ENCODE peak calls at places on chromosome 17, in four cellular contexts. S is HepG2, I is HCT116, N is K562. K is an unnamed sample. For H3K4me1, the result is how much of the 10 kb centered on the place peaks cover.

GRCh38 chr17:61514491-61514890 is 62.3 kb downstream of the TBX4 start:
- DNase-seq in I (no peak), N (no peak), S (no peak), K (no peak)

GRCh38 chr17:57372156-57372555 is 115.8 kb downstream of the MSI2 start:
- DNase-seq in I (peak), N (no peak), S (peak), K (no peak)

GRCh38 chr17:57636985-57637667 is 108.0 kb downstream of the CCDC182 start:
- DNase-seq in S (no peak), N (no peak), I (no peak), K (no peak)

GRCh38 chr17:4248504-4249277 is 15.1 kb downstream of the ANKFY1 start:
- DNase-seq in N (no peak), S (no peak), I (no peak), K (no peak)

GRCh38 chr17:39631403-39631802 is 4.7 kb downstream of the PPP1R1B start:
- DNase-seq in N (no peak), I (no peak), S (no peak), K (no peak)

GRCh38 chr17:5526821-5527598 is 40.6 kb downstream of the MIS12 start:
- DNase-seq in N (peak), I (peak), S (peak), K (peak)

GRCh38 chr17:70563301-70563820 is 394.0 kb downstream of the KCNJ2 start:
- DNase-seq in I (no peak), S (no peak), N (no peak), K (no peak)

GRCh38 chr17:21183468-21183867 is 30.5 kb downstream of the TMEM11 start:
- DNase-seq in S (peak), N (no peak), I (no peak), K (no peak)

GRCh38 chr17:43338886-43339516 is 59.8 kb upstream of the ARL4D start:
- DNase-seq in S (peak), N (no peak), I (no peak), K (no peak)

GRCh38 chr17:19646788-19647696 is 1.5 kb upstream of the ALDH3A2 start:
- DNase-seq in I (peak), N (no peak), S (peak), K (no peak)

GRCh38 chr17:6475411-6475810 is 31.2 kb downstream of the PIMREG start:
- DNase-seq in N (no peak), I (no peak), S (no peak), K (no peak)

GRCh38 chr17:43651621-43652480 is 9.9 kb downstream of the MEOX1 start:
- DNase-seq in S (no peak), N (no peak), I (no peak), K (no peak)

GRCh38 chr17:61638087-61638486 is 47.1 kb upstream of the NACA2 start:
- DNase-seq in I (no peak), N (no peak), S (no peak), K (no peak)

GRCh38 chr17:5034651-5035050 is 575 bp downstream of the SLC52A1 start:
- DNase-seq in S (no peak), N (no peak), I (no peak), K (no peak)

GRCh38 chr17:61294777-61295176 is 104.9 kb upstream of the TBX2 start:
- DNase-seq in I (peak), S (no peak), N (no peak), K (no peak)

DNA sequence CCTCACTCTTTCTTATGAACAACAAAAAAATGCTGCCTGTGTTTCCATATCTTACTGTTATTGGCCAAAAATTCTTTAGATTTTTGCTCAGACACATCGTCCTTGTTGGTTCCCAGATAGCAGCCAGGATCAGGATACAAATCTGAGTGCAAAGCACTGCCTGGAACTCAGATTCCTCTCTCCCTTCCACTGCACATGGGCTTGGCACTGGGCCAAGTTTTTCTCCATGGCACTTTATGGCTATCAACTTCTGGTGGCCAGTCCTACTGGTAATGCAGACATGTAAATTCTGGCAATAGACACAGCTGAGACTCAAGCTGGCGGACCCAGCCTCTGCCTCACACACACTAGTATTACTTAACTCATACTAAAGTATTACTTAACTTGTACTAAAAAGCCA is 181.3 kb upstream of the COX10 start:
- DNase-seq in S (no peak), I (no peak), N (no peak), K (no peak)
- TF ChIP-seq TCF7L2 in S (no peak), I (no peak), N (no peak), K (no peak)

GRCh38 chr17:73952498-73953205 is 250.8 kb upstream of the RPL38 start:
- DNase-seq in N (peak), S (no peak), I (no peak), K (no peak)
- H3K4me1 ChIP-seq in N (under half), S (under half), I (under half), K (under half)

DNA sequence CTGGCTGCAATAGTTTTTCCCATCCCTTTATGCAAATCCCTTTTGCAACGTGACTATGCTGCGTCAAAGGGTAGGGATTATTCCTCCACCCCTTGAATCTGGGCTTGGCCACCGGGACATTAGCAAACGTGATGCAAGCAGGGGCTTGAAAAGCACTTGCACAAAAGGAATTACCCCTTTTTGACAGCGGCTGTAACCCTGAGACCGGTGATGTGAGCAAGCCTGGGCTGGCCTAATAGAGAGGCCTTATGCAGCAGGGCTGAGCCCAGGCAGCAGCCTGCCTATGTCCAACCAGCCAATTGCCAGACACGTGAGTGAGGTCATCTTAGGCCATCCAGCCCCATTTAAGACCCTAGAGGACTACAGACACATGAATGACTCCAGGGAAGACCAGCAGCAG is 30.4 kb upstream of the PAFAH1B1 start:
- DNase-seq in I (no peak), N (no peak), S (no peak), K (no peak)
- H3K27ac ChIP-seq in I (no peak), N (no peak), S (no peak), K (no peak)

GRCh38 chr17:68200689-68201424 is 47.0 kb upstream of the AMZ2 start:
- DNase-seq in I (peak), S (peak), N (peak), K (peak)
- TF ChIP-seq TCF7L2 in I (no peak), S (no peak), N (no peak), K (no peak)

DNA sequence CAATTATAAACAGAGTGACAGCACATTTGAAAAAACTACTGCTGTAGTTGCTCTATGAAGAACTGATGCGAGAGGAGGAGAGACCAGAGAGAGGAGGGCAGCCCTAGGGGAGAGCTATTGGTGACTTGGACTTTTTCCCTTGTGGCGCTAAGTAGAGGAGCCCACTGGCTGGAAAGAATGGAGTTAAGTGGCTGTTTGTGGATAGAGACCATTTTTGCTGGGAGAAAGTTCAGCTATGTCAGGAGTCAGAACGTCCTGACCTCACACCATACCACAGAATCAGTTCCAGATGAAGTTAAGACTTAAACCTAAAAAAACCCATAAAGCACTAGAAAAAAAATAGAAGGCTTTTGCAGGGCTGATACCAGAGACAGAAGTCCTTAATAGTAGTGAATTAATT is 2.0 kb downstream of the POLR2A start:
- DNase-seq in S (no peak), N (no peak), I (no peak), K (no peak)
- H3K4me1 ChIP-seq in S (half or more), N (under half), I (under half), K (under half)

GRCh38 chr17:66676421-66676820 is 158.5 kb upstream of the CACNG5 start:
- DNase-seq in S (no peak), I (peak), N (no peak), K (no peak)
- H3K27ac ChIP-seq in S (no peak), I (no peak), N (no peak), K (peak)

GRCh38 chr17:42052478-42052877 is 2.1 kb upstream of the C17orf113 start:
- DNase-seq in N (no peak), S (no peak), I (no peak), K (no peak)

GRCh38 chr17:42051645-42052044 is 1.2 kb upstream of the C17orf113 start:
- DNase-seq in N (no peak), I (no peak), S (no peak), K (no peak)

GRCh38 chr17:42049834-42050359 is 504 bp downstream of the C17orf113 start:
- DNase-seq in S (no peak), N (no peak), I (no peak), K (no peak)

GRCh38 chr17:42051013-42051400 is 606 bp upstream of the C17orf113 start:
- DNase-seq in N (no peak), S (no peak), I (no peak), K (no peak)

GRCh38 chr17:42050360-42051012 is at the start of gene C17orf113:
- DNase-seq in N (peak), I (no peak), S (peak), K (no peak)
- TF ChIP-seq TCF7L2 in N (no peak), I (no peak), S (no peak), K (no peak)

GRCh38 chr17:31645351-31645750 is 213.7 kb downstream of the COPRS start:
- DNase-seq in I (no peak), S (no peak), N (no peak), K (no peak)
- H3K4me1 ChIP-seq in I (under half), S (under half), N (under half), K (under half)

GRCh38 chr17:72122336-72122667 is 1.5 kb downstream of the SOX9 start:
- DNase-seq in S (no peak), I (no peak), N (no peak), K (no peak)
- H3K27ac ChIP-seq in S (peak), I (no peak), N (no peak), K (peak)